ENCODE peak calls at places on chromosome 4, in six cellular contexts. S, R, C, X, J and H are unnamed samples.

GRCh38 chr4:41129128-41129754 is 85.1 kb downstream of the APBB2 start:
- DNase-seq in S (no peak), R (no peak), C (no peak), X (no peak), J (no peak), H (no peak)

GRCh38 chr4:81682492-81682891 is 210.8 kb upstream of the RASGEF1B start:
- DNase-seq in S (no peak), R (no peak), C (no peak), X (no peak), J (no peak), H (no peak)

GRCh38 chr4:83285022-83285387 is 407 bp upstream of the COQ2 start:
- DNase-seq in S (no peak), R (peak; percentile 18), C (peak; percentile 19), X (peak; percentile 73), J (no peak), H (peak; percentile 58)

GRCh38 chr4:169492436-169493163 is 119.8 kb downstream of the NEK1 start:
- DNase-seq in S (peak; percentile 23), R (peak; percentile 28), C (peak; percentile 41), X (peak; percentile 55), J (peak; percentile 48), H (peak; percentile 66)

GRCh38 chr4:25813705-25814104 is 49.1 kb downstream of the SEL1L3 start:
- DNase-seq in S (no peak), R (no peak), C (peak; percentile 67), X (peak; percentile 82), J (no peak), H (peak; percentile 82)

GRCh38 chr4:181007751-181008150 is 1235.5 kb upstream of the TENM3 start:
- DNase-seq in S (no peak), R (no peak), C (peak; percentile 42), X (peak; percentile 42), J (no peak), H (no peak)

GRCh38 chr4:10083331-10083769 is 33.2 kb downstream of the WDR1 start:
- DNase-seq in S (no peak), R (no peak), C (no peak), X (no peak), J (no peak), H (no peak)

GRCh38 chr4:2219233-2219760 is 22.6 kb downstream of the HAUS3 start:
- DNase-seq in S (no peak), R (no peak), C (no peak), X (no peak), J (no peak), H (no peak)

GRCh38 chr4:144582975-144583374 is 63.0 kb upstream of the HHIP start:
- DNase-seq in S (no peak), R (peak; percentile 12), C (no peak), X (peak; percentile 14), J (no peak), H (peak; percentile 6)

GRCh38 chr4:6769138-6769983 is 13.2 kb upstream of the KIAA0232 start:
- DNase-seq in S (no peak), R (no peak), C (no peak), X (no peak), J (no peak), H (no peak)

GRCh38 chr4:40506492-40506891 is 123.2 kb downstream of the RBM47 start:
- DNase-seq in S (no peak), R (no peak), C (no peak), X (no peak), J (no peak), H (no peak)

GRCh38 chr4:168218663-168219062 is 99.9 kb downstream of the DDX60 start:
- DNase-seq in S (no peak), R (no peak), C (peak; percentile 68), X (peak; percentile 58), J (no peak), H (peak; percentile 76)

GRCh38 chr4:176236909-176237308 is 32.1 kb downstream of the ASB5 start:
- DNase-seq in S (no peak), R (peak; percentile 8), C (peak; percentile 45), X (peak; percentile 10), J (no peak), H (peak; percentile 13)

GRCh38 chr4:27635936-27636913 is 775.6 kb downstream of the STIM2 start:
- DNase-seq in S (no peak), R (no peak), C (no peak), X (no peak), J (no peak), H (no peak)

GRCh38 chr4:142473218-142473959 is 372.7 kb downstream of the INPP4B start:
- DNase-seq in S (no peak), R (no peak), C (no peak), X (peak; percentile 26), J (no peak), H (no peak)

GRCh38 chr4:1988327-1988724 is 20.4 kb downstream of the NELFA start:
- DNase-seq in S (no peak), R (no peak), C (no peak), X (no peak), J (no peak), H (no peak)

GRCh38 chr4:183837222-183837621 is 67.9 kb upstream of the STOX2 start:
- DNase-seq in S (no peak), R (no peak), C (no peak), X (no peak), J (no peak), H (no peak)

GRCh38 chr4:183831689-183832088 is 73.4 kb upstream of the STOX2 start:
- DNase-seq in S (no peak), R (no peak), C (no peak), X (no peak), J (no peak), H (no peak)

GRCh38 chr4:183831026-183831446 is 74.1 kb upstream of the STOX2 start:
- DNase-seq in S (no peak), R (no peak), C (no peak), X (no peak), J (no peak), H (no peak)

GRCh38 chr4:183832776-183833450 is 72.2 kb upstream of the STOX2 start:
- DNase-seq in S (no peak), R (no peak), C (no peak), X (no peak), J (no peak), H (no peak)

GRCh38 chr4:183834252-183834651 is 70.9 kb upstream of the STOX2 start:
- DNase-seq in S (no peak), R (no peak), C (no peak), X (no peak), J (no peak), H (no peak)
- H3K4me3 ChIP-seq in S (no peak overlapping the region), R (no peak overlapping the region), C (no peak overlapping the region), X (no peak overlapping the region), J (no peak overlapping the region), H (no peak overlapping the region)

DNA sequence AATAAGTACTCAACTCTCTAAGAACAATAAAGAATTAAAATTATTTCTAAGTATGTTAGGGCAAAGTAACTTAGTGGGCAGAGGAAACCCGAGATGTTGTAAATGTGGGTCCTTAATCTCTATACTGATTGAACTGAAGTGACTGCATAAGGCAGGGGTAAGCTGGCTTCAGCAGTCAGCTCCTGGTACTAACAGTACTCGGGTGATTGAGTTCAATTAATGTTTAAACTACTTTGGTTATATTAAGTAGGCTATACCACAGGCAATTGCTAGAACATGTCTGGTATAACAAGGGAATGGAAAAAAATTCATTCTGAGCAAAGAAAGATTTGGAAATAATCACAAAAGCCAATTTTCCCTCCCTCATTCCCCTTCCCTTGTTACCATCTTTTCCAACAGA is 90.7 kb downstream of the LNX1 start:
- DNase-seq in S (no peak), R (no peak), C (no peak), X (no peak), J (no peak), H (no peak)
- H3K4me3 ChIP-seq in S (no peak overlapping the region), R (no peak overlapping the region), C (no peak overlapping the region), X (no peak overlapping the region), J (no peak overlapping the region), H (no peak overlapping the region)

GRCh38 chr4:55122235-55122634 is 3.2 kb downstream of the KDR start:
- DNase-seq in S (no peak), R (no peak), C (no peak), X (no peak), J (no peak), H (no peak)

GRCh38 chr4:55125087-55125721 is at the start of gene KDR:
- DNase-seq in S (no peak), R (peak; percentile 45), C (peak; percentile 42), X (peak; percentile 25), J (peak; percentile 95), H (peak; percentile 37)

GRCh38 chr4:55125763-55126541 is 557 bp upstream of the KDR start:
- DNase-seq in S (no peak), R (no peak), C (no peak), X (peak; percentile 3), J (peak; percentile 32), H (peak; percentile 37)

GRCh38 chr4:55124337-55125076 is 888 bp downstream of the KDR start:
- DNase-seq in S (no peak), R (no peak), C (peak; percentile 5), X (peak; percentile 16), J (peak; percentile 51), H (peak; percentile 46)

DNA sequence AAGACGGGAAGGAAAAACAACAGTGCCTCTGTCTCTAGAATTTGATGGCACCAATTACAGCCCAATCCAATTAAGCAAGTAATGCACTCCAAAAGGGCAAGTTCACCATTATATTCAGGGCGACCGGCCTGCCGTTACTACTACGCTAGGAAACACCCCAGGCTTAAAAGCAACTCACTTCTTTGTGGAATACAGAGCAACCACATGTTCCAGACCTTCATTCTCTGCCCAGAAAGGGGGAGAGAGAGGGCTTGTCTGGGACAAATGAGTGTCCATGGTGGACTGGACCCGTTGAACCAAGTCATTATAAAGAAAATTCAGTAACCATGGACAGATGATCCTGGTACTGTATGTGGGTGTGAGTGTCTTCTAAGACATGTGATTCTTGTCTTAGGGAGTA is 1.6 kb downstream of the KDR start:
- DNase-seq in S (no peak), R (no peak), C (no peak), X (no peak), J (peak; percentile 10), H (no peak)
- H3K4me3 ChIP-seq in S (no peak overlapping the region), R (no peak overlapping the region), C (no peak overlapping the region), X (no peak overlapping the region), J (peak overlapping the region; percentile 77), H (peak overlapping the region; percentile 80)

GRCh38 chr4:115664285-115664684 is 550.9 kb upstream of the NDST4 start:
- DNase-seq in S (no peak), R (peak; percentile 2), C (no peak), X (no peak), J (no peak), H (no peak)
- H3K4me3 ChIP-seq in S (no peak overlapping the region), R (no peak overlapping the region), C (no peak overlapping the region), X (no peak overlapping the region), J (no peak overlapping the region), H (no peak overlapping the region)

GRCh38 chr4:78659665-78660064 is 108.1 kb downstream of the ANXA3 start:
- DNase-seq in S (no peak), R (no peak), C (no peak), X (no peak), J (no peak), H (no peak)

GRCh38 chr4:78662661-78663060 is 111.1 kb downstream of the ANXA3 start:
- DNase-seq in S (no peak), R (no peak), C (no peak), X (no peak), J (no peak), H (no peak)

GRCh38 chr4:78660559-78660958 is 109.0 kb downstream of the ANXA3 start:
- DNase-seq in S (no peak), R (no peak), C (peak; percentile 54), X (peak; percentile 32), J (no peak), H (no peak)

GRCh38 chr4:78661086-78661690 is 109.6 kb downstream of the ANXA3 start:
- DNase-seq in S (no peak), R (no peak), C (no peak), X (peak; percentile 20), J (no peak), H (no peak)

GRCh38 chr4:78661923-78662521 is 110.5 kb downstream of the ANXA3 start:
- DNase-seq in S (no peak), R (peak; percentile 45), C (peak; percentile 56), X (peak; percentile 72), J (no peak), H (peak; percentile 68)
- H3K4me3 ChIP-seq in S (no peak overlapping the region), R (no peak overlapping the region), C (no peak overlapping the region), X (no peak overlapping the region), J (no peak overlapping the region), H (no peak overlapping the region)